ENCODE peak calls at places on chromosomes 4 and X, in six cellular contexts. Z is GM12891, Q is H1, N is SK-N-SH, T is GM12892, M is GM12878. U is an unnamed sample.

GRCh38 chr4:87465739-87466366 is 43.5 kb downstream of the NUDT9 start:
- DNase-seq in Z (no peak), Q (no peak), N (peak; percentile 41), T (no peak), M (peak; percentile 9), U (peak; percentile 60)

GRCh38 chr4:24226667-24227066 is 336.8 kb upstream of the PPARGC1A start:
- DNase-seq in Z (no peak), Q (no peak), N (no peak), T (no peak), M (no peak), U (no peak)

GRCh38 chrX:21487832-21488231 is 113.6 kb downstream of the CNKSR2 start:
- DNase-seq in Z (no peak), Q (no peak), N (no peak), T (no peak), M (no peak), U (no peak)

GRCh38 chrX:151875270-151876026 is 37.2 kb upstream of the MAGEA4 start:
- DNase-seq in Z (no peak), Q (no peak), N (no peak), T (no peak), M (no peak), U (no peak)

GRCh38 chr4:125254111-125254510 is 60.6 kb upstream of the FAT4 start:
- DNase-seq in Z (no peak), Q (no peak), N (no peak), T (no peak), M (no peak), U (no peak)

GRCh38 chrX:1442724-1443367 is 9.9 kb downstream of the ASMTL start:
- DNase-seq in Z (no peak), Q (no peak), N (no peak), T (no peak), M (no peak), U (no peak)

GRCh38 chr4:39312821-39313220 is 53.3 kb downstream of the RFC1 start:
- DNase-seq in Z (no peak), Q (no peak), N (no peak), T (no peak), M (no peak), U (no peak)

GRCh38 chr4:185232370-185232769 is 23.0 kb downstream of the SNX25 start:
- DNase-seq in Z (no peak), Q (no peak), N (peak; percentile 51), T (no peak), M (no peak), U (no peak)

GRCh38 chr4:184437565-184437964 is 36.8 kb downstream of the IRF2 start:
- DNase-seq in Z (no peak), Q (no peak), N (no peak), T (no peak), M (no peak), U (no peak)

GRCh38 chr4:54227261-54228063 is 1.6 kb upstream of the PDGFRA start:
- DNase-seq in Z (no peak), Q (no peak), N (peak; percentile 77), T (no peak), M (no peak), U (no peak)
- TF ChIP-seq TAF1 in Z (no peak), Q (no peak), N (no peak), T (no peak), M (no peak), U (no peak)

GRCh38 chr4:2837904-2838496 is 5.6 kb upstream of the ADD1 start:
- DNase-seq in Z (no peak), Q (no peak), N (peak; percentile 30), T (no peak), M (no peak), U (no peak)
- TF ChIP-seq TAF1 in Z (no peak), Q (no peak), N (no peak), T (no peak), M (no peak), U (no peak)

GRCh38 chrX:46376246-46376885 is 168.9 kb downstream of the ZNF674 start:
- DNase-seq in Z (no peak), Q (no peak), N (no peak), T (no peak), M (no peak), U (peak; percentile 2)

GRCh38 chrX:46380148-46380752 is 165.0 kb downstream of the ZNF674 start:
- DNase-seq in Z (no peak), Q (no peak), N (no peak), T (no peak), M (no peak), U (no peak)

GRCh38 chrX:46375831-46376230 is 169.4 kb downstream of the ZNF674 start:
- DNase-seq in Z (no peak), Q (no peak), N (no peak), T (no peak), M (no peak), U (no peak)

GRCh38 chrX:46374371-46374770 is 170.8 kb downstream of the ZNF674 start:
- DNase-seq in Z (no peak), Q (no peak), N (no peak), T (no peak), M (no peak), U (no peak)
- TF ChIP-seq TAF1 in Z (no peak), Q (no peak), N (no peak), T (no peak), M (no peak), U (no peak)

DNA sequence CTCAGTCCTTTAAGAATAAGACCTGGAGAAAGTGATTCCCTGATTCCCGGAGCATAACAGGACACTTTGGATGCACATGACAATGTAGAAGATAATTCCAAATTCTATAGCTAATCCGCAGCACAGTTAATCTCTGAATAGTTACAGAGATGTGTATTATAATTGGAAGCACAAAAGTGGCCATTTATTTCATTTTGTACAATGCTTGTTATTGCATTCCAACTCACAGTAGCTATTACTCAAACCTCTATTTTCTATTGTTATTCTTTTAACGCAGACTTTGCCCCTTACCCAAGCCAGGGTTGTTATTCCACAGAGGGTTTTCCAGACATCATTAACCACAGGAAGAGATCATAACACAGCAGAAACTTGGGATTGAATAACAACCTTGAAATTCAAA is 984.1 kb upstream of the TENM3 start:
- DNase-seq in Z (no peak), Q (no peak), N (no peak), T (no peak), M (no peak), U (no peak)
- TF ChIP-seq TAF1 in Z (no peak), Q (no peak), N (no peak), T (no peak), M (no peak), U (no peak)

DNA sequence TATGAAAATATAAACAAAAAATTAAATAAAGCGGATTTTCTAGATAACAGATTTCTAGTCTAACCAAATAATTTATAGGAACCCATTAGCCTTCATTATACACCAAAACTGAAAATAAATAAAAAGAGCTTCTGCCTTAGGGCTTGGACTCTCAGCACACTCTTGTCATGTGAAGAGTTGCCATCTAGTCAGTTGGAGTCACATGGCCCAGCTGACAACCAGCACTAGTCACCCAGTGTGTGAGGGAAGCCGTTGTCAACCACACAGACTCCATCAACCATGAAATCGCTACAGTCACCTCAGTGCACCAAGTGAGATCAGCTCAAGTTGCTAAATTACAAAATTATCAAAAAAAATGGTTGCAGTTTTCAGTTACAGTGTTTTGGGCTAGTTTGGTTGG is 470.0 kb downstream of the GASK1B start:
- DNase-seq in Z (no peak), Q (no peak), N (no peak), T (no peak), M (no peak), U (no peak)
- TF ChIP-seq TAF1 in Z (no peak), Q (no peak), N (no peak), T (no peak), M (no peak), U (no peak)